ENCODE peak calls at places on chromosome 3, in five cellular contexts. One of them, this sample, is unnamed.

GRCh38 chr3:170690133-170690981 is 104.5 kb upstream of the SLC7A14 start:
- DNase-seq in H1: peak; percentile 88
- DNase-seq in mesenchymal stem cell: peak; percentile 61
- DNase-seq in neuronal stem cell: peak; percentile 18
- DNase-seq in H9: peak; percentile 62
- DNase-seq in this sample: peak; percentile 65

GRCh38 chr3:58535531-58536500 is 1.2 kb downstream of the ACOX2 start:
- DNase-seq in H1: no peak
- DNase-seq in mesenchymal stem cell: no peak
- DNase-seq in neuronal stem cell: no peak
- DNase-seq in H9: no peak
- DNase-seq in this sample: no peak

GRCh38 chr3:8599146-8599545 is 45.5 kb downstream of the SSUH2 start:
- DNase-seq in H1: no peak
- DNase-seq in mesenchymal stem cell: no peak
- DNase-seq in neuronal stem cell: no peak
- DNase-seq in H9: no peak
- DNase-seq in this sample: no peak

GRCh38 chr3:134776518-134776917 is 18.5 kb upstream of the EPHB1 start:
- DNase-seq in H1: peak; percentile 16
- DNase-seq in mesenchymal stem cell: no peak
- DNase-seq in neuronal stem cell: no peak
- DNase-seq in H9: no peak
- DNase-seq in this sample: no peak

GRCh38 chr3:65425880-65426279 is 612.8 kb downstream of the MAGI1 start:
- DNase-seq in H1: no peak
- DNase-seq in mesenchymal stem cell: peak; percentile 20
- DNase-seq in neuronal stem cell: no peak
- DNase-seq in H9: no peak
- DNase-seq in this sample: peak; percentile 37

GRCh38 chr3:54320376-54320775 is 198.0 kb downstream of the CACNA2D3 start:
- DNase-seq in H1: peak; percentile 8
- DNase-seq in mesenchymal stem cell: no peak
- DNase-seq in neuronal stem cell: no peak
- DNase-seq in H9: no peak
- DNase-seq in this sample: no peak

GRCh38 chr3:36219398-36219797 is 160.9 kb upstream of the STAC start:
- DNase-seq in H1: no peak
- DNase-seq in mesenchymal stem cell: peak; percentile 15
- DNase-seq in neuronal stem cell: no peak
- DNase-seq in H9: no peak
- DNase-seq in this sample: no peak

GRCh38 chr3:4409415-4409814 is 57.7 kb downstream of the SUMF1 start:
- DNase-seq in H1: no peak
- DNase-seq in mesenchymal stem cell: no peak
- DNase-seq in neuronal stem cell: no peak
- DNase-seq in H9: no peak
- DNase-seq in this sample: no peak

GRCh38 chr3:124774305-124774673 is 44.0 kb downstream of the UMPS start:
- DNase-seq in H1: no peak
- DNase-seq in mesenchymal stem cell: peak; percentile 53
- DNase-seq in neuronal stem cell: peak; percentile 24
- DNase-seq in H9: peak; percentile 81
- DNase-seq in this sample: peak; percentile 41

GRCh38 chr3:132134611-132135010 is 99.8 kb upstream of the CPNE4 start:
- DNase-seq in H1: no peak
- DNase-seq in mesenchymal stem cell: peak; percentile 29
- DNase-seq in neuronal stem cell: no peak
- DNase-seq in H9: no peak
- DNase-seq in this sample: no peak

GRCh38 chr3:133124511-133124910 is 86.3 kb downstream of the TMEM108 start:
- DNase-seq in H1: no peak
- DNase-seq in mesenchymal stem cell: no peak
- DNase-seq in neuronal stem cell: no peak
- DNase-seq in H9: no peak
- DNase-seq in this sample: no peak

GRCh38 chr3:30180305-30181275 is 425.8 kb upstream of the TGFBR2 start:
- DNase-seq in H1: no peak
- DNase-seq in mesenchymal stem cell: no peak
- DNase-seq in neuronal stem cell: no peak
- DNase-seq in H9: no peak
- DNase-seq in this sample: peak; percentile 55

GRCh38 chr3:44982817-44983216 is 6.8 kb downstream of the EXOSC7 start:
- DNase-seq in H1: no peak
- DNase-seq in mesenchymal stem cell: no peak
- DNase-seq in neuronal stem cell: no peak
- DNase-seq in H9: no peak
- DNase-seq in this sample: no peak

GRCh38 chr3:102181202-102181920 is 253.5 kb upstream of the ZPLD1 start:
- DNase-seq in H1: no peak
- DNase-seq in mesenchymal stem cell: peak; percentile 66
- DNase-seq in neuronal stem cell: no peak
- DNase-seq in H9: no peak
- DNase-seq in this sample: peak; percentile 57

GRCh38 chr3:184378650-184379374 is 805 bp upstream of the THPO start:
- DNase-seq in H1: no peak
- DNase-seq in mesenchymal stem cell: no peak
- DNase-seq in neuronal stem cell: no peak
- DNase-seq in H9: no peak
- DNase-seq in this sample: no peak

GRCh38 chr3:155646554-155647189 is 98.2 kb downstream of the PLCH1 start:
- DNase-seq in H1: no peak
- DNase-seq in mesenchymal stem cell: no peak
- DNase-seq in neuronal stem cell: no peak
- DNase-seq in H9: no peak
- DNase-seq in this sample: no peak

GRCh38 chr3:3196148-3196861 is 16.8 kb upstream of the CRBN start:
- DNase-seq in H1: peak; percentile 62
- DNase-seq in mesenchymal stem cell: peak; percentile 17
- DNase-seq in neuronal stem cell: no peak
- DNase-seq in H9: peak; percentile 34
- DNase-seq in this sample: peak; percentile 62

GRCh38 chr3:140164922-140165590 is 230.1 kb downstream of the CLSTN2 start:
- DNase-seq in H1: peak; percentile 17
- DNase-seq in mesenchymal stem cell: no peak
- DNase-seq in neuronal stem cell: no peak
- DNase-seq in H9: no peak
- DNase-seq in this sample: no peak

GRCh38 chr3:129573493-129573892 is 30.5 kb downstream of the H1-8 start:
- DNase-seq in H1: no peak
- DNase-seq in mesenchymal stem cell: no peak
- DNase-seq in neuronal stem cell: no peak
- DNase-seq in H9: no peak
- DNase-seq in this sample: no peak

GRCh38 chr3:9916734-9917680 is at the start of gene IL17RC:
- DNase-seq in H1: peak; percentile 81
- DNase-seq in mesenchymal stem cell: peak; percentile 92
- DNase-seq in neuronal stem cell: no peak
- DNase-seq in H9: peak; percentile 95
- DNase-seq in this sample: peak; percentile 95

GRCh38 chr3:38143511-38143910 is 5.0 kb downstream of the MYD88 start:
- DNase-seq in H1: peak; percentile 33
- DNase-seq in mesenchymal stem cell: no peak
- DNase-seq in neuronal stem cell: no peak
- DNase-seq in H9: no peak
- DNase-seq in this sample: no peak

GRCh38 chr3:13647314-13648059 is 98.6 kb downstream of the FBLN2 start:
- DNase-seq in H1: no peak
- DNase-seq in mesenchymal stem cell: peak; percentile 12
- DNase-seq in neuronal stem cell: no peak
- DNase-seq in H9: no peak
- DNase-seq in this sample: peak; percentile 47

GRCh38 chr3:73827658-73828313 is 203.0 kb upstream of the PDZRN3 start:
- DNase-seq in H1: no peak
- DNase-seq in mesenchymal stem cell: no peak
- DNase-seq in neuronal stem cell: no peak
- DNase-seq in H9: no peak
- DNase-seq in this sample: no peak

GRCh38 chr3:107216711-107217110 is 160.5 kb upstream of the CCDC54 start:
- DNase-seq in H1: no peak
- DNase-seq in mesenchymal stem cell: peak; percentile 89
- DNase-seq in neuronal stem cell: no peak
- DNase-seq in H9: no peak
- DNase-seq in this sample: no peak

GRCh38 chr3:52277071-52277964 is 1.1 kb downstream of the WDR82 start:
- DNase-seq in H1: peak; percentile 61
- DNase-seq in mesenchymal stem cell: peak; percentile 78
- DNase-seq in neuronal stem cell: no peak
- DNase-seq in H9: peak; percentile 54
- DNase-seq in this sample: peak; percentile 47

GRCh38 chr3:32143849-32144757 is 37.7 kb downstream of the GPD1L start:
- DNase-seq in H1: no peak
- DNase-seq in mesenchymal stem cell: peak; percentile 89
- DNase-seq in neuronal stem cell: peak; percentile 58
- DNase-seq in H9: peak; percentile 58
- DNase-seq in this sample: peak; percentile 97

GRCh38 chr3:186668426-186668825 is 2.6 kb downstream of the HRG start:
- DNase-seq in H1: peak; percentile 16
- DNase-seq in mesenchymal stem cell: no peak
- DNase-seq in neuronal stem cell: no peak
- DNase-seq in H9: no peak
- DNase-seq in this sample: no peak

GRCh38 chr3:126389112-126389791 is 5.5 kb upstream of the CFAP100 start:
- DNase-seq in H1: peak; percentile 79
- DNase-seq in mesenchymal stem cell: peak; percentile 89
- DNase-seq in neuronal stem cell: peak; percentile 89
- DNase-seq in H9: peak; percentile 94
- DNase-seq in this sample: peak; percentile 94

GRCh38 chr3:16515885-16516420 is 2.5 kb upstream of the RFTN1 start:
- DNase-seq in H1: no peak
- DNase-seq in mesenchymal stem cell: no peak
- DNase-seq in neuronal stem cell: no peak
- DNase-seq in H9: no peak
- DNase-seq in this sample: no peak

GRCh38 chr3:60555704-60556340 is 695.4 kb downstream of the FHIT start:
- DNase-seq in H1: no peak
- DNase-seq in mesenchymal stem cell: peak; percentile 24
- DNase-seq in neuronal stem cell: peak; percentile 58
- DNase-seq in H9: peak; percentile 50
- DNase-seq in this sample: no peak

GRCh38 chr3:112117826-112118571 is 15.0 kb downstream of the GCSAM start:
- DNase-seq in H1: no peak
- DNase-seq in mesenchymal stem cell: no peak
- DNase-seq in neuronal stem cell: no peak
- DNase-seq in H9: peak; percentile 37
- DNase-seq in this sample: no peak

GRCh38 chr3:98954242-98954641 is 52.7 kb upstream of the DCBLD2 start:
- DNase-seq in H1: no peak
- DNase-seq in mesenchymal stem cell: no peak
- DNase-seq in neuronal stem cell: no peak
- DNase-seq in H9: no peak
- DNase-seq in this sample: no peak
- H2BK12ac ChIP-seq in H1: no peak overlapping the region
- H2BK12ac ChIP-seq in mesenchymal stem cell: no peak overlapping the region
- H2BK12ac ChIP-seq in neuronal stem cell: no peak overlapping the region
- H2BK12ac ChIP-seq in H9: no peak overlapping the region
- H2BK12ac ChIP-seq in this sample: no peak overlapping the region

GRCh38 chr3:136292500-136292899 is 42.4 kb downstream of the PCCB start:
- DNase-seq in H1: no peak
- DNase-seq in mesenchymal stem cell: no peak
- DNase-seq in neuronal stem cell: no peak
- DNase-seq in H9: no peak
- DNase-seq in this sample: no peak
- H3K27ac ChIP-seq in H1: no peak overlapping the region
- H3K27ac ChIP-seq in mesenchymal stem cell: no peak overlapping the region
- H3K27ac ChIP-seq in neuronal stem cell: no peak overlapping the region
- H3K27ac ChIP-seq in H9: no peak overlapping the region
- H3K27ac ChIP-seq in this sample: no peak overlapping the region

DNA sequence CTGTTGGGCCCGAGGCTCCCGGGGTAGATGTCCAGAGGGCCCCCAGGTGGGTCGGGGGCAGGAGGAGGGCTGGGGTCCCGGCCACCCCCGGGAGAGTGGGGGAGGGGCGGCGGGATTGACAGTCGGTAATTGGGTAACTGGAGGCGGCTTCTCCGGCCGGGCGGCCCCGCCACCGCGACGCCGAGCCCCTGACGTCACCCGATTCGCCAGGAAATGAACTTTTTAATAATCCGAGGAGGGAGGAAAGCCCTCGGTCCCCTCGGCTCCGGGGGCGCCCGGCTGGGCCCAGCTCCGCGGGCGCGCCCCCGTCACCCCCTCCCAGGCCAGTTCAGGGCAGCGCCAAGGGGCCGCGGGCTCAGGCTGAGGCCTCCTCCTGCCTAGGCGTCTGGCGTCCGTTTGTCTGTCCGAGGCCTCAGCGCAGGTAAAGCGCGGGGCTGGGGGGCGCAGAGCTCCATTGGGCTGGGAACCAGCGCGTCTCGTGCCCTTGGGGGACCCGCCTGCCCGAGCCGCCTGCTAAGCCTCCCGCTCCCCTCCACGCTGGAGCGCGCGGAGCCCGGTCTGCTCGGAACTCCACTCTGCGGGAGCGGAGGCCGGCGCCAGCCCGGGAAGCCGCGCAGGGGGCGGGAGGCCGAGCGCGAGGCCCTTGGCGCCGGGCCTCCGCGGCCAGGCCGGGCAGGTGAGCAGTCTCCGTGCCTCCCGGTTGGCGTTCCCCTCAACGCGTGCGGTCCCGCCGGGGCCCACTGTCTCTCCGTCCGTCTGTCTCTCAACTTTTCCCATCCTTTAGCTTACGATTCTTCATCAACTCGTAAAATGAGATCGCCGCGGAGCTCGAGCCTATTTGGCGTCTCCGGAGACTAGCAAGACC is 3.8 kb downstream of the GATA2 start:
- DNase-seq in H1: peak; percentile 79
- DNase-seq in mesenchymal stem cell: peak; percentile 50
- DNase-seq in neuronal stem cell: no peak
- DNase-seq in H9: peak; percentile 52
- DNase-seq in this sample: no peak
- H3K18ac ChIP-seq in H1: peak overlapping the region; percentile 32
- H3K18ac ChIP-seq in mesenchymal stem cell: no peak overlapping the region
- H3K18ac ChIP-seq in neuronal stem cell: peak overlapping the region; percentile 86
- H3K18ac ChIP-seq in H9: no peak overlapping the region
- H3K18ac ChIP-seq in this sample: peak overlapping the region; percentile 98

DNA sequence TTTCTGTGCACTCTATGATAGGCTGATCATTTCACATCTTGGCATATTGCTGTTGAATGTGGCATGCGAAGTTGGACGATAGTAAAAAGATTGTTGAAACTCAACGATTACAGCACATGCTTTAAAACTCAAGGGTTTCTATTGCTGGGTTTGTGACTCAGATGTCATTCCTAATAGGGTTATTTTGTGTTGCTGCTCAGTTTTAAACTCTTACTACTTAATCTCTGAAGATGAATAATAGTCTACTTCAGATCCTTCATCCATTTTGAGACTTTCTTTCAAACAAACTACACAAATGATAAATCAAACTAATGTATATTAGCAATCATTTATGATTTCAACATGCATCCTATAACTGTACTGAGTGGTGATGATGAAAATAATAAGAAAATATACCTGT is 71.3 kb upstream of the MBNL1 start:
- DNase-seq in H1: no peak
- DNase-seq in mesenchymal stem cell: peak; percentile 38
- DNase-seq in neuronal stem cell: no peak
- DNase-seq in H9: no peak
- DNase-seq in this sample: no peak
- H2BK12ac ChIP-seq in H1: no peak overlapping the region
- H2BK12ac ChIP-seq in mesenchymal stem cell: no peak overlapping the region
- H2BK12ac ChIP-seq in neuronal stem cell: no peak overlapping the region
- H2BK12ac ChIP-seq in H9: no peak overlapping the region
- H2BK12ac ChIP-seq in this sample: no peak overlapping the region

GRCh38 chr3:136952292-136952691 is 5.5 kb upstream of the IL20RB start:
- DNase-seq in H1: no peak
- DNase-seq in mesenchymal stem cell: peak; percentile 69
- DNase-seq in neuronal stem cell: no peak
- DNase-seq in H9: no peak
- DNase-seq in this sample: peak; percentile 54
- H3K27ac ChIP-seq in H1: no peak overlapping the region
- H3K27ac ChIP-seq in mesenchymal stem cell: no peak overlapping the region
- H3K27ac ChIP-seq in neuronal stem cell: no peak overlapping the region
- H3K27ac ChIP-seq in H9: no peak overlapping the region
- H3K27ac ChIP-seq in this sample: no peak overlapping the region

GRCh38 chr3:120705851-120706582 is 24.0 kb upstream of the HGD start:
- DNase-seq in H1: no peak
- DNase-seq in mesenchymal stem cell: no peak
- DNase-seq in neuronal stem cell: no peak
- DNase-seq in H9: no peak
- DNase-seq in this sample: no peak
- H3K18ac ChIP-seq in H1: no peak overlapping the region
- H3K18ac ChIP-seq in mesenchymal stem cell: no peak overlapping the region
- H3K18ac ChIP-seq in neuronal stem cell: no peak overlapping the region
- H3K18ac ChIP-seq in H9: no peak overlapping the region
- H3K18ac ChIP-seq in this sample: no peak overlapping the region

This sample was measured in trophoblast cell.